ENCODE peak calls at places on chromosomes 13 and 19, in six cellular contexts. One of them, this sample, is unnamed.

GRCh38 chr13:72221276-72221962 is 354.4 kb upstream of the DACH1 start:
- DNase-seq in astrocyte of the spinal cord: no peak
- DNase-seq in pancreas: peak; percentile 78
- DNase-seq in GM06990: no peak
- DNase-seq in cardiac fibroblast: peak; percentile 9
- DNase-seq in RWPE1: peak; percentile 16
- DNase-seq in this sample: peak; percentile 20

GRCh38 chr19:21910318-21910717 is 74.3 kb upstream of the ZNF43 start:
- DNase-seq in astrocyte of the spinal cord: no peak
- DNase-seq in pancreas: no peak
- DNase-seq in GM06990: no peak
- DNase-seq in cardiac fibroblast: peak; percentile 4
- DNase-seq in RWPE1: no peak
- DNase-seq in this sample: no peak

GRCh38 chr13:89857502-89857901 is 1490.0 kb upstream of the MIR17HG start:
- DNase-seq in astrocyte of the spinal cord: no peak
- DNase-seq in pancreas: no peak
- DNase-seq in GM06990: no peak
- DNase-seq in cardiac fibroblast: no peak
- DNase-seq in RWPE1: no peak
- DNase-seq in this sample: no peak

GRCh38 chr13:32278456-32278855 is 36.7 kb downstream of the ZAR1L start:
- DNase-seq in astrocyte of the spinal cord: peak; percentile 60
- DNase-seq in pancreas: no peak
- DNase-seq in GM06990: no peak
- DNase-seq in cardiac fibroblast: peak; percentile 52
- DNase-seq in RWPE1: no peak
- DNase-seq in this sample: no peak

GRCh38 chr19:19463348-19464117 is 51.8 kb downstream of the TSSK6 start:
- DNase-seq in astrocyte of the spinal cord: peak; percentile 75
- DNase-seq in pancreas: peak; percentile 60
- DNase-seq in GM06990: no peak
- DNase-seq in cardiac fibroblast: peak; percentile 82
- DNase-seq in RWPE1: no peak
- DNase-seq in this sample: no peak

GRCh38 chr13:54733639-54734038 is 1705.0 kb downstream of the OLFM4 start:
- DNase-seq in astrocyte of the spinal cord: no peak
- DNase-seq in pancreas: no peak
- DNase-seq in GM06990: no peak
- DNase-seq in cardiac fibroblast: peak; percentile 0
- DNase-seq in RWPE1: peak; percentile 6
- DNase-seq in this sample: no peak

GRCh38 chr13:106567421-106568224 is at the start of gene ARGLU1:
- DNase-seq in astrocyte of the spinal cord: peak; percentile 92
- DNase-seq in pancreas: peak; percentile 96
- DNase-seq in GM06990: peak; percentile 93
- DNase-seq in cardiac fibroblast: peak; percentile 94
- DNase-seq in RWPE1: peak; percentile 92
- DNase-seq in this sample: peak; percentile 80

GRCh38 chr19:8512115-8512967 is 1.6 kb downstream of the ZNF414 start:
- DNase-seq in astrocyte of the spinal cord: no peak
- DNase-seq in pancreas: no peak
- DNase-seq in GM06990: no peak
- DNase-seq in cardiac fibroblast: peak; percentile 25
- DNase-seq in RWPE1: peak; percentile 58
- DNase-seq in this sample: peak; percentile 16

GRCh38 chr13:26950968-26951367 is 190.4 kb upstream of the GPR12 start:
- DNase-seq in astrocyte of the spinal cord: no peak
- DNase-seq in pancreas: peak; percentile 47
- DNase-seq in GM06990: no peak
- DNase-seq in cardiac fibroblast: no peak
- DNase-seq in RWPE1: no peak
- DNase-seq in this sample: no peak

GRCh38 chr13:46010148-46010547 is 42.4 kb downstream of the ZC3H13 start:
- DNase-seq in astrocyte of the spinal cord: peak; percentile 4
- DNase-seq in pancreas: no peak
- DNase-seq in GM06990: no peak
- DNase-seq in cardiac fibroblast: peak; percentile 14
- DNase-seq in RWPE1: peak; percentile 3
- DNase-seq in this sample: no peak

GRCh38 chr13:55649485-55649884 is 1491.2 kb upstream of the PRR20A start:
- DNase-seq in astrocyte of the spinal cord: no peak
- DNase-seq in pancreas: no peak
- DNase-seq in GM06990: no peak
- DNase-seq in cardiac fibroblast: no peak
- DNase-seq in RWPE1: no peak
- DNase-seq in this sample: no peak

GRCh38 chr13:40152145-40152544 is 496.7 kb downstream of the COG6 start:
- DNase-seq in astrocyte of the spinal cord: peak; percentile 75
- DNase-seq in pancreas: no peak
- DNase-seq in GM06990: no peak
- DNase-seq in cardiac fibroblast: peak; percentile 97
- DNase-seq in RWPE1: peak; percentile 62
- DNase-seq in this sample: peak; percentile 53

GRCh38 chr13:106528711-106529414 is 6.6 kb downstream of the EFNB2 start:
- DNase-seq in astrocyte of the spinal cord: no peak
- DNase-seq in pancreas: no peak
- DNase-seq in GM06990: no peak
- DNase-seq in cardiac fibroblast: no peak
- DNase-seq in RWPE1: no peak
- DNase-seq in this sample: no peak

GRCh38 chr19:55153652-55154264 is 3.8 kb downstream of the TNNI3 start:
- DNase-seq in astrocyte of the spinal cord: no peak
- DNase-seq in pancreas: no peak
- DNase-seq in GM06990: no peak
- DNase-seq in cardiac fibroblast: no peak
- DNase-seq in RWPE1: no peak
- DNase-seq in this sample: no peak

GRCh38 chr19:4403005-4403761 is 743 bp downstream of the CHAF1A start:
- DNase-seq in astrocyte of the spinal cord: no peak
- DNase-seq in pancreas: peak; percentile 73
- DNase-seq in GM06990: no peak
- DNase-seq in cardiac fibroblast: no peak
- DNase-seq in RWPE1: no peak
- DNase-seq in this sample: no peak

GRCh38 chr13:49859568-49859967 is 67.1 kb upstream of the KPNA3 start:
- DNase-seq in astrocyte of the spinal cord: peak; percentile 84
- DNase-seq in pancreas: no peak
- DNase-seq in GM06990: no peak
- DNase-seq in cardiac fibroblast: peak; percentile 97
- DNase-seq in RWPE1: peak; percentile 55
- DNase-seq in this sample: peak; percentile 60

GRCh38 chr13:33520480-33520839 is 234.9 kb upstream of the STARD13 start:
- DNase-seq in astrocyte of the spinal cord: no peak
- DNase-seq in pancreas: no peak
- DNase-seq in GM06990: no peak
- DNase-seq in cardiac fibroblast: no peak
- DNase-seq in RWPE1: no peak
- DNase-seq in this sample: no peak

GRCh38 chr13:33525759-33526158 is 240.2 kb upstream of the STARD13 start:
- DNase-seq in astrocyte of the spinal cord: no peak
- DNase-seq in pancreas: no peak
- DNase-seq in GM06990: no peak
- DNase-seq in cardiac fibroblast: no peak
- DNase-seq in RWPE1: no peak
- DNase-seq in this sample: no peak

GRCh38 chr13:33519561-33520479 is 234.3 kb upstream of the STARD13 start:
- DNase-seq in astrocyte of the spinal cord: peak; percentile 90
- DNase-seq in pancreas: no peak
- DNase-seq in GM06990: no peak
- DNase-seq in cardiac fibroblast: peak; percentile 87
- DNase-seq in RWPE1: no peak
- DNase-seq in this sample: no peak

GRCh38 chr13:33526718-33527117 is 241.2 kb upstream of the STARD13 start:
- DNase-seq in astrocyte of the spinal cord: no peak
- DNase-seq in pancreas: no peak
- DNase-seq in GM06990: no peak
- DNase-seq in cardiac fibroblast: no peak
- DNase-seq in RWPE1: no peak
- DNase-seq in this sample: no peak

GRCh38 chr13:33524086-33524485 is 238.5 kb upstream of the STARD13 start:
- DNase-seq in astrocyte of the spinal cord: peak; percentile 95
- DNase-seq in pancreas: no peak
- DNase-seq in GM06990: no peak
- DNase-seq in cardiac fibroblast: peak; percentile 93
- DNase-seq in RWPE1: no peak
- DNase-seq in this sample: no peak
- TF ChIP-seq CTCF in astrocyte of the spinal cord: no peak
- TF ChIP-seq CTCF in pancreas: no peak
- TF ChIP-seq CTCF in GM06990: no peak
- TF ChIP-seq CTCF in cardiac fibroblast: no peak
- TF ChIP-seq CTCF in RWPE1: no peak
- TF ChIP-seq CTCF in this sample: no peak

GRCh38 chr19:50249636-50250035 is 46.2 kb downstream of the MYH14 start:
- DNase-seq in astrocyte of the spinal cord: no peak
- DNase-seq in pancreas: no peak
- DNase-seq in GM06990: no peak
- DNase-seq in cardiac fibroblast: no peak
- DNase-seq in RWPE1: no peak
- DNase-seq in this sample: no peak

GRCh38 chr19:50255115-50255514 is 51.7 kb downstream of the MYH14 start:
- DNase-seq in astrocyte of the spinal cord: no peak
- DNase-seq in pancreas: no peak
- DNase-seq in GM06990: no peak
- DNase-seq in cardiac fibroblast: no peak
- DNase-seq in RWPE1: no peak
- DNase-seq in this sample: no peak

GRCh38 chr19:50250450-50251136 is 47.2 kb downstream of the MYH14 start:
- DNase-seq in astrocyte of the spinal cord: no peak
- DNase-seq in pancreas: no peak
- DNase-seq in GM06990: no peak
- DNase-seq in cardiac fibroblast: no peak
- DNase-seq in RWPE1: no peak
- DNase-seq in this sample: no peak

GRCh38 chr19:50252887-50253268 is 49.5 kb downstream of the MYH14 start:
- DNase-seq in astrocyte of the spinal cord: no peak
- DNase-seq in pancreas: no peak
- DNase-seq in GM06990: no peak
- DNase-seq in cardiac fibroblast: no peak
- DNase-seq in RWPE1: no peak
- DNase-seq in this sample: no peak

DNA sequence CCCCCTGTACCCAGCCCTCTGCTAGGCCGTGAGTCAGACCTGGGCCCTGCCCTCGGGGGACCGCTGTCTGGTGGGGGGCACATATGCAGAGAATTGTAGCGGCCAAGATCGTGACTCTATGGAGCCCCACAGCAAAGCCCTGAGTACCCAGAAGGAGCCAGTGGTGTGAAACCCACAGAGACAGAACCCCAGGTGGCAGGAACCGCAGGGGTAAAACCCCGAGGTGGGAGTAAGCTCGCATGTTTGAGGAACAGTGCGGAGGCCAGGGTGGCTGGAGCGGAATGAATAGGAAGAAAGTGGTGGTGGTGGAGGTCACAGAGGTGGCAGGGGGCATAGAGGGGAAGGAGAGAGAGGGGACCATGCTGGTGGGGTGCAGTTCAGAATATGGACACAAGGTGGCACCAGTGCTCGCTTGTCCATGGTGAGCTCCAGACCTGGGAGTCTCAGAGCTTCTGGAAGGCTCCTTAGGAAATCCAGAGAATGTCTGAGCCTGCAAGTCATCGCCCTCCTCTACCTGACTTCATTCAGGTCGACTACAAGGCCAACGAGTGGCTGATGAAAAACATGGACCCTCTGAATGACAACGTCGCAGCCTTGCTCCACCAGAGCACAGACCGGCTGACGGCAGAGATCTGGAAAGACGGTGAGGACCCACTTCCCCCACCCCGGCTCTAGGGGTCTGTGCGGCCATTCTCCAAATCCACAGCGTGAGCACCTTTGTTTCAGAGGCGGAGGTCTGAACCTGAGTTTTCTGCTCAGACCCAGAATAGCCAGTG is 48.9 kb downstream of the MYH14 start:
- DNase-seq in astrocyte of the spinal cord: no peak
- DNase-seq in pancreas: no peak
- DNase-seq in GM06990: peak; percentile 49
- DNase-seq in cardiac fibroblast: peak; percentile 48
- DNase-seq in RWPE1: no peak
- DNase-seq in this sample: peak; percentile 21
- TF ChIP-seq CTCF in astrocyte of the spinal cord: peak; percentile 53
- TF ChIP-seq CTCF in pancreas: peak; percentile 35
- TF ChIP-seq CTCF in GM06990: peak; percentile 66
- TF ChIP-seq CTCF in cardiac fibroblast: peak; percentile 81
- TF ChIP-seq CTCF in RWPE1: peak; percentile 54
- TF ChIP-seq CTCF in this sample: peak; percentile 79

DNA sequence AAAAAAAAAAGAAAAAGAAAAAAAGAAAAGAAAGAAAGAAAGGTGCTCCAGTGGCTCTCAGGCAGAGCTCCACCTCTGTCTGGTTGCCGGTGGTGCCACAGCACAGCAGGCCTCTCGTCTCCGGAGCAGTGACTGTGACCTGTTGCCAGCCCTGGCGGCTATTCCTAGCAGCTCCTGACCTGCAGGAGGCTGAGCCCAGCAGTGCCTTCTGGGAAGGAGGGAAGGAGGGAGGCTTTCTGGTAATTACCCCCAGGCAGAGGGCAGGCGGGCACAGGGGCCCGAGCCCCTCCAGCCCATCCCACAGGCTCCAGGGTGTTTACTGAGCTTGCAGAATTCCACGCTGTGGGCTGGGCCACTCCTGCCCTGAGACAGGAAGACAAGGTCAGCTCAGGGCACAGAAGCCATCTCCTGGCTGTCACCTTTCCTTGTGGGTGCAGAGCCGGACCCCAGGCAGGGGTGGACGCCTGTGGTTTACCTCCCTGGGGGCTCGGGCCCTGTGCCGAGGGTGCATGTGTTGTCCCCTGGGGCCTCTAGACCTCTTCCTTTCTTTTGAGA is 77.9 kb downstream of the GNG7 start:
- DNase-seq in astrocyte of the spinal cord: no peak
- DNase-seq in pancreas: no peak
- DNase-seq in GM06990: peak; percentile 77
- DNase-seq in cardiac fibroblast: no peak
- DNase-seq in RWPE1: no peak
- DNase-seq in this sample: no peak
- TF ChIP-seq CTCF in astrocyte of the spinal cord: no peak
- TF ChIP-seq CTCF in pancreas: no peak
- TF ChIP-seq CTCF in GM06990: no peak
- TF ChIP-seq CTCF in cardiac fibroblast: no peak
- TF ChIP-seq CTCF in RWPE1: no peak
- TF ChIP-seq CTCF in this sample: no peak

GRCh38 chr19:776549-776948 is 20.7 kb upstream of the PTBP1 start:
- DNase-seq in astrocyte of the spinal cord: no peak
- DNase-seq in pancreas: peak; percentile 27
- DNase-seq in GM06990: no peak
- DNase-seq in cardiac fibroblast: no peak
- DNase-seq in RWPE1: no peak
- DNase-seq in this sample: no peak

GRCh38 chr19:772043-772442 is 21.1 kb downstream of the MISP start:
- DNase-seq in astrocyte of the spinal cord: no peak
- DNase-seq in pancreas: peak; percentile 48
- DNase-seq in GM06990: no peak
- DNase-seq in cardiac fibroblast: no peak
- DNase-seq in RWPE1: no peak
- DNase-seq in this sample: no peak

GRCh38 chr19:771332-771785 is 20.4 kb downstream of the MISP start:
- DNase-seq in astrocyte of the spinal cord: peak; percentile 35
- DNase-seq in pancreas: peak; percentile 49
- DNase-seq in GM06990: no peak
- DNase-seq in cardiac fibroblast: peak; percentile 70
- DNase-seq in RWPE1: peak; percentile 38
- DNase-seq in this sample: peak; percentile 46

GRCh38 chr19:769610-770009 is 18.7 kb downstream of the MISP start:
- DNase-seq in astrocyte of the spinal cord: no peak
- DNase-seq in pancreas: no peak
- DNase-seq in GM06990: no peak
- DNase-seq in cardiac fibroblast: no peak
- DNase-seq in RWPE1: no peak
- DNase-seq in this sample: no peak

GRCh38 chr19:772730-773436 is 22.0 kb downstream of the MISP start:
- DNase-seq in astrocyte of the spinal cord: no peak
- DNase-seq in pancreas: peak; percentile 62
- DNase-seq in GM06990: no peak
- DNase-seq in cardiac fibroblast: no peak
- DNase-seq in RWPE1: no peak
- DNase-seq in this sample: no peak
- TF ChIP-seq CTCF in astrocyte of the spinal cord: no peak
- TF ChIP-seq CTCF in pancreas: no peak
- TF ChIP-seq CTCF in GM06990: no peak
- TF ChIP-seq CTCF in cardiac fibroblast: no peak
- TF ChIP-seq CTCF in RWPE1: no peak
- TF ChIP-seq CTCF in this sample: no peak